ENCODE peak calls at places on chromosomes 4 and X, in eight cellular contexts. F is body of pancreas; I is H9; C is right cardiac atrium; Y is lung; B is transverse colon; Z is HepG2; G is CD4-positive, alpha-beta memory T cell. W is an unnamed sample. For H3K27me3, the result is how much of the 10 kb centered on the place peaks cover.

GRCh38 chr4:110184124-110184790 is 14.2 kb downstream of the ELOVL6 start:
- DNase-seq in F (no peak), I (no peak), C (no peak), Y (no peak), B (no peak), Z (no peak), G (no peak), W (no peak)

GRCh38 chr4:170274616-170275015 is 184.9 kb upstream of the AADAT start:
- DNase-seq in F (no peak), I (no peak), C (no peak), Y (no peak), B (no peak), Z (no peak), G (no peak), W (no peak)

GRCh38 chrX:123155327-123155726 is 28.8 kb upstream of the GRIA3 start:
- DNase-seq in F (no peak), I (no peak), C (no peak), Y (no peak), B (no peak), Z (no peak), G (no peak), W (no peak)

GRCh38 chrX:23637187-23637586 is 30.1 kb upstream of the PRDX4 start:
- DNase-seq in F (no peak), I (no peak), C (no peak), Y (no peak), B (no peak), Z (no peak), G (no peak), W (no peak)

GRCh38 chrX:119266364-119266995 is 30.4 kb downstream of the PGRMC1 start:
- DNase-seq in F (peak), I (no peak), C (no peak), Y (no peak), B (peak), Z (peak), G (peak), W (peak)

GRCh38 chrX:40755291-40756249 is 20.2 kb upstream of the MED14 start:
- DNase-seq in F (no peak), I (peak), C (peak), Y (no peak), B (no peak), Z (no peak), G (no peak), W (no peak)

GRCh38 chrX:130539721-130540321 is 138.0 kb downstream of the RBMX2 start:
- DNase-seq in F (peak), I (peak), C (peak), Y (peak), B (peak), Z (peak), G (peak), W (peak)

GRCh38 chrX:40165206-40165605 is 67.4 kb upstream of the BCOR start:
- DNase-seq in F (no peak), I (no peak), C (no peak), Y (no peak), B (no peak), Z (no peak), G (no peak), W (no peak)

GRCh38 chr4:66736593-66736992 is 808.7 kb downstream of the CENPC start:
- DNase-seq in F (no peak), I (no peak), C (no peak), Y (no peak), B (no peak), Z (peak), G (no peak), W (no peak)

GRCh38 chr4:21012851-21013331 is 312.6 kb downstream of the PACRGL start:
- DNase-seq in F (no peak), I (no peak), C (no peak), Y (no peak), B (no peak), Z (no peak), G (no peak), W (no peak)

GRCh38 chr4:138199568-138200235 is 42.4 kb downstream of the SLC7A11 start:
- DNase-seq in F (peak), I (no peak), C (no peak), Y (peak), B (peak), Z (peak), G (no peak), W (peak)

GRCh38 chr4:169618286-169618685 is 2.1 kb upstream of the CLCN3 start:
- DNase-seq in F (no peak), I (no peak), C (no peak), Y (no peak), B (no peak), Z (no peak), G (no peak), W (no peak)

GRCh38 chr4:88244821-88245579 is 39.4 kb downstream of the PPM1K start:
- DNase-seq in F (no peak), I (no peak), C (no peak), Y (no peak), B (peak), Z (no peak), G (peak), W (no peak)

GRCh38 chr4:51870441-51871188 is 27.7 kb downstream of the DCUN1D4 start:
- DNase-seq in F (no peak), I (no peak), C (no peak), Y (no peak), B (no peak), Z (no peak), G (no peak), W (no peak)

GRCh38 chr4:8201341-8201781 is 2.3 kb downstream of the SH3TC1 start:
- DNase-seq in F (no peak), I (no peak), C (no peak), Y (no peak), B (peak), Z (no peak), G (no peak), W (no peak)

GRCh38 chr4:112436987-112437386 is 79.0 kb downstream of the NEUROG2 start:
- DNase-seq in F (no peak), I (no peak), C (no peak), Y (no peak), B (no peak), Z (no peak), G (no peak), W (no peak)

GRCh38 chr4:16860506-16860905 is 37.9 kb downstream of the LDB2 start:
- DNase-seq in F (no peak), I (no peak), C (no peak), Y (no peak), B (no peak), Z (no peak), G (no peak), W (no peak)

GRCh38 chrX:48891402-48892288 is 5.9 kb downstream of the TIMM17B start:
- DNase-seq in F (peak), I (peak), C (peak), Y (peak), B (peak), Z (peak), G (peak), W (peak)

GRCh38 chr4:52100062-52100461 is 49.0 kb downstream of the SPATA18 start:
- DNase-seq in F (no peak), I (no peak), C (no peak), Y (no peak), B (no peak), Z (no peak), G (no peak), W (no peak)

GRCh38 chr4:73451404-73451803 is 15.4 kb downstream of the AFP start:
- DNase-seq in F (no peak), I (peak), C (peak), Y (no peak), B (no peak), Z (no peak), G (no peak), W (no peak)

GRCh38 chr4:5409980-5410618 is 298.3 kb downstream of the EVC2 start:
- DNase-seq in F (no peak), I (no peak), C (no peak), Y (no peak), B (no peak), Z (peak), G (no peak), W (no peak)

GRCh38 chr4:168865854-168866253 is 144.2 kb downstream of the CBR4 start:
- DNase-seq in F (no peak), I (no peak), C (no peak), Y (no peak), B (no peak), Z (no peak), G (no peak), W (no peak)

GRCh38 chrX:103941201-103941975 is 21.0 kb upstream of the TMSB15B start:
- DNase-seq in F (no peak), I (no peak), C (no peak), Y (no peak), B (no peak), Z (no peak), G (no peak), W (no peak)

GRCh38 chr4:54861201-54861600 is 203.4 kb downstream of the KIT start:
- DNase-seq in F (no peak), I (no peak), C (no peak), Y (no peak), B (no peak), Z (no peak), G (no peak), W (no peak)

GRCh38 chrX:9396930-9397329 is 67.9 kb upstream of the TBL1X start:
- DNase-seq in F (no peak), I (no peak), C (no peak), Y (no peak), B (no peak), Z (peak), G (no peak), W (no peak)

GRCh38 chrX:45846328-45846727 is 645.7 kb upstream of the DIPK2B start:
- DNase-seq in F (no peak), I (no peak), C (no peak), Y (no peak), B (no peak), Z (no peak), G (no peak), W (no peak)

GRCh38 chr4:41748074-41748787 is at the start of gene PHOX2B:
- DNase-seq in F (no peak), I (peak), C (no peak), Y (no peak), B (no peak), Z (no peak), G (no peak), W (no peak)

GRCh38 chr4:41748788-41749445 is 392 bp upstream of the PHOX2B start:
- DNase-seq in F (no peak), I (no peak), C (no peak), Y (no peak), B (no peak), Z (no peak), G (no peak), W (no peak)

GRCh38 chr4:41746025-41746439 is 2.5 kb downstream of the PHOX2B start:
- DNase-seq in F (no peak), I (peak), C (no peak), Y (no peak), B (no peak), Z (no peak), G (no peak), W (no peak)

GRCh38 chr4:41746440-41747229 is 1.9 kb downstream of the PHOX2B start:
- DNase-seq in F (no peak), I (peak), C (no peak), Y (no peak), B (no peak), Z (no peak), G (no peak), W (no peak)

DNA sequence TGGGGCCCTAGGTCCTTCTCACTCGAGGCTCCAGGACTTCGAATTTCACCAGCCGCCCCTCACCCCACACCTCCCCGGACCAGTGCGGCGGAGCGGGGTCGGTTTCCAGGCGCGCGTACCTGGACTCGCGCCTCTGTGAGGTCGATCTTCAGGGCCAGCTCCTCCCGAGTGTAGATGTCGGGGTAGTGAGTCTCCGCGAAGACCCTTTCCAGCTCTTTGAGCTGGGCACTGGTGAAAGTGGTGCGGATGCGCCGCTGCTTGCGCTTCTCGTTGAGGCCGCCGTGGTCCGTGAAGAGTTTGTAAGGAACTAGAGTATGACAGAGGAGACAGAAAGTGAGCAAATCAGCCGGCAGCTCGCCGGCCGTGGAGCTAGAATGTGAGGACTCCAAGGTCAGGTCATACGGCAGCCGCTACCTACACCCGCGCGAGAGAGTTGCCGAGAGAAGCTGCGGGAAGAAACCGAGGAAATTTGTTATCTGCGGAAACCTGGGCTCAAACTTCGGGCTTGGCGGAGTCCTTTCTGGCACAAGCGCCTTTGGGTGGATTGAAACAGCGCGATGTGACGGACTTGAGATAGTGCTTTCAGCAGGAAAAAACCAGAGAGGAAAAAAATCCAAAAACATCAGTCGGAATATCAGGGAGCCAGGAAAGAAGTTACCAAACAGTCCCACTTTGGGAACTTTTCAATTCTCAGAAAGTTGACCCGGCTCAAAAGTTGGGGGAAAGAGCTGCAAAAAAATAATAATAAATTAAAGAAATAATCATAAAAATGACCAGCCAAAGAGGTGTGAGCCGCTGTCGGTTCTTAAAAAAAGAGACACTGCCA is 1.1 kb downstream of the PHOX2B start:
- DNase-seq in F (no peak), I (peak), C (no peak), Y (no peak), B (no peak), Z (no peak), G (no peak), W (no peak)
- H3K27me3 ChIP-seq in F (under half), I (half or more), C (under half), Y (under half), B (half or more), Z (half or more), G (under half), W (half or more)

GRCh38 chr4:147566762-147567161 is 50.4 kb upstream of the TMEM184C start:
- DNase-seq in F (no peak), I (no peak), C (no peak), Y (no peak), B (no peak), Z (no peak), G (no peak), W (no peak)
- H3K27ac ChIP-seq in F (no peak), I (no peak), C (no peak), Y (no peak), B (no peak), Z (no peak), G (no peak), W (no peak)

DNA sequence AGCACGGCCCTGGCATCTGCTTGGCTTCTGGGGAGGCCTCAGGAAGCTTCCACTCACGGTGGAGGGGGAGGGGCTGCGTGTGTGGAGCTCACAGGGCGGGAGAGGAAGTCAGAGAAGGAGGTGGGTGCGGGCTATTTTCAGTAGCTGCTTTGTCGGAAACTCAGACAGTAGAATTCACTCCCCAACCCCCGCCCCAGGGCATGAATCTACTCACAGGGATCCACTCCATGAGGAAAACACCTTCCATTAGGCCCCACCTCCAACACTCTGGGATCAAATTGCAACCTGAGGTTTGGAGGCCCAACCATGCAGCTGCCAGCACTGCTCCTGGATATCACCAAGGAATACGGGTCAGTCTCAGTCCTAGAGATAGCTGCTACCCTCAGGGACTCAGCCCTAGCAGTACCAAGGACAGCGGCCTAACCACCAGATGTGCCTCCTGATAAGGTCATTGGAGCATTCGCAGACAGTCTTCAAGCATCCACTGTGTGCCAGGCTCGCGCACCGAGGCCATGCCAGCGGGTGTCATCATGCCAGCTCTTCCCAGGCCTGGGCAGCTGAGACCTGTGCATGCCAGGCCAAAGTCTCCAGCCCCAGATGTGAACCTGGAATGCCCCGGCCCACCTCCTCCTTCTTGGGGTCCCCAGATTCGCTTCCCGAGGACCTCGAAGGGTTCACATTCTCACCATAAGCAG is 102.1 kb downstream of the ADRA2C start:
- DNase-seq in F (no peak), I (peak), C (no peak), Y (no peak), B (no peak), Z (no peak), G (no peak), W (no peak)
- H3K27me3 ChIP-seq in F (under half), I (under half), C (under half), Y (under half), B (half or more), Z (half or more), G (under half), W (under half)

GRCh38 chr4:35836591-35836990 is 407.7 kb downstream of the ARAP2 start:
- DNase-seq in F (no peak), I (no peak), C (no peak), Y (no peak), B (no peak), Z (no peak), G (no peak), W (no peak)

DNA sequence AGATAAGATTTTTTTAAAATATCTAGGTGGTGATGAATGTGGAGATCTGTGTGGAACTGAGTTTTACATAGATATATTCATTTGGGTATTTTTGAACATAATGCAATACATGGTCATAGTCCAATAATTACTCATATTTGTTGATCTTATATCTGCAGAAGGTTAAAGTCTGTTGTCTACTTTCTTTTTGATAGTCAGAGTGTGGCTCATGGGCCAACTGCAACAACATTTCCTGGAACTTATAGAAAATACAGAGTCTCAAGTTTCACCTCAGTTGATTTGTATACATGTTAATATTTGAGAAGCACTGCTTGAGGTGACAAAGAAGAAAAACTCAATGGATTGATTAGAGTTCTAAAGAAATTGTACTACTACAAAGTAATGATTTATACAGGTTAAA is 408.4 kb downstream of the ARAP2 start:
- DNase-seq in F (no peak), I (no peak), C (no peak), Y (no peak), B (no peak), Z (no peak), G (no peak), W (no peak)
- H3K27ac ChIP-seq in F (no peak), I (no peak), C (no peak), Y (no peak), B (no peak), Z (no peak), G (no peak), W (no peak)

GRCh38 chr4:1472911-1473518 is 66.8 kb upstream of the NKX1-1 start:
- DNase-seq in F (no peak), I (no peak), C (no peak), Y (no peak), B (no peak), Z (no peak), G (no peak), W (no peak)
- H3K27me3 ChIP-seq in F (under half), I (under half), C (under half), Y (under half), B (under half), Z (under half), G (under half), W (under half)

GRCh38 chr4:126761947-126762650 is 870.7 kb upstream of the INTU start:
- DNase-seq in F (no peak), I (no peak), C (no peak), Y (no peak), B (no peak), Z (no peak), G (no peak), W (no peak)
- H3K27ac ChIP-seq in F (no peak), I (no peak), C (no peak), Y (no peak), B (no peak), Z (no peak), G (no peak), W (no peak)

DNA sequence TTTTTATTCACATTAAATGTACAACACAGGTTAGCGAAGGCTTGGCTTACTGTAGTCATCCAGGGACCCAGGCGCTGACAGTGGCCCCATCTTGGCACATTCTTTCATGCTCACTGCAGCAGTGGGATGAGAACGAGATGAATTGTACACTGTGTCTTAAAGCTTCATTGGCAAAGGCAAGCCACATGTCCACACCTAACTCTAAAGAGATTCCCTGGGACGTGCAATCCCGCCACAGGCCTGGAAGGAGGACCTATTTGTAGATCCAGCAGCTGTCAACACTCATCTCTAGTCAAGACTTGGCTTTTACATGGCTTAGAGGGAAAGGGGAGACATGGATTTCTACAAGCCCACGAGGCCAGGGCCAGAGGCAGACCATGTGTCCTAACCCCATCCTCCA is 16.1 kb upstream of the CXCR3 start:
- DNase-seq in F (no peak), I (no peak), C (peak), Y (no peak), B (no peak), Z (no peak), G (no peak), W (no peak)
- H3K27me3 ChIP-seq in F (under half), I (under half), C (under half), Y (under half), B (under half), Z (under half), G (under half), W (under half)

GRCh38 chrX:106612403-106612789 is 618 bp downstream of the RADX start:
- DNase-seq in F (no peak), I (no peak), C (no peak), Y (no peak), B (no peak), Z (peak), G (peak), W (no peak)

GRCh38 chrX:106611323-106611681 is 476 bp upstream of the RADX start:
- DNase-seq in F (no peak), I (no peak), C (no peak), Y (no peak), B (no peak), Z (no peak), G (no peak), W (no peak)

GRCh38 chrX:106613277-106613676 is 1.5 kb downstream of the RADX start:
- DNase-seq in F (no peak), I (no peak), C (no peak), Y (no peak), B (no peak), Z (no peak), G (no peak), W (no peak)

GRCh38 chrX:106615041-106615440 is 3.3 kb downstream of the RADX start:
- DNase-seq in F (no peak), I (no peak), C (no peak), Y (no peak), B (no peak), Z (no peak), G (no peak), W (no peak)

GRCh38 chrX:106611682-106612402 is at the start of gene RADX:
- DNase-seq in F (peak), I (peak), C (peak), Y (peak), B (peak), Z (peak), G (peak), W (peak)
- H3K27ac ChIP-seq in F (peak), I (no peak), C (no peak), Y (no peak), B (peak), Z (no peak), G (peak), W (no peak)